ENCODE peak calls at places on chromosome 22, in ten cellular contexts. Z is prostate gland, K is upper lobe of left lung, V is transverse colon, U is HepG2, R is HCT116, A is esophagus muscularis mucosa, F is sigmoid colon, P is spleen, X is stomach. H is an unnamed sample.

GRCh38 chr22:34897126-34897525 is 168.8 kb upstream of the ISX start:
- DNase-seq in F (no peak), R (no peak), V (no peak), K (no peak), P (no peak), A (no peak), U (no peak), Z (no peak), X (no peak), H (no peak)

GRCh38 chr22:50625568-50626313 is 2.2 kb downstream of the ARSA start:
- DNase-seq in K (peak), R (no peak), F (peak), X (peak), U (no peak), P (peak), Z (no peak), V (no peak), A (no peak), H (peak)

GRCh38 chr22:28051787-28052356 is 132.8 kb upstream of the PITPNB start:
- DNase-seq in X (peak), A (no peak), U (peak), K (no peak), V (peak), Z (peak), R (peak), F (peak), P (no peak), H (no peak)

GRCh38 chr22:32830473-32830872 is 29.0 kb downstream of the TIMP3 start:
- DNase-seq in V (no peak), X (no peak), F (peak), U (no peak), K (peak), P (peak), R (no peak), Z (no peak), A (no peak), H (no peak)

GRCh38 chr22:25402501-25403283 is 161.8 kb upstream of the GRK3 start:
- DNase-seq in V (peak), A (no peak), K (no peak), U (peak), R (no peak), P (no peak), F (peak), Z (peak), X (no peak), H (no peak)

GRCh38 chr22:24026056-24026455 is 15.0 kb downstream of the CABIN1 start:
- DNase-seq in V (no peak), P (no peak), U (no peak), F (no peak), K (no peak), R (no peak), A (no peak), X (no peak), Z (no peak), H (peak)

GRCh38 chr22:33923660-33924246 is 3.5 kb upstream of the LARGE1 start:
- DNase-seq in U (peak), X (peak), K (no peak), P (no peak), V (peak), A (no peak), R (peak), F (peak), Z (peak), H (no peak)

GRCh38 chr22:36461665-36462474 is 19.6 kb downstream of the TXN2 start:
- DNase-seq in F (peak), A (no peak), V (no peak), K (no peak), U (peak), P (no peak), X (no peak), Z (no peak), R (no peak), H (no peak)

GRCh38 chr22:32764330-32765116 is 37.0 kb upstream of the TIMP3 start:
- DNase-seq in F (peak), A (no peak), U (no peak), Z (no peak), R (no peak), K (no peak), P (no peak), X (no peak), V (peak), H (peak)

GRCh38 chr22:24580276-24580675 is 12.6 kb downstream of the LRRC75B start:
- DNase-seq in R (no peak), X (no peak), U (no peak), V (no peak), A (no peak), Z (no peak), K (no peak), P (no peak), F (no peak), H (no peak)

GRCh38 chr22:30694171-30694637 is 470 bp upstream of the OSBP2 start:
- DNase-seq in F (peak), R (peak), V (peak), P (peak), K (peak), X (peak), A (no peak), U (no peak), Z (peak), H (no peak)

GRCh38 chr22:32480238-32480637 is 5.6 kb downstream of the FBXO7 start:
- DNase-seq in P (no peak), V (no peak), X (no peak), R (no peak), U (no peak), Z (no peak), F (no peak), A (peak), K (no peak), H (no peak)

GRCh38 chr22:50626856-50627451 is 998 bp downstream of the ARSA start:
- DNase-seq in V (peak), R (no peak), X (peak), K (peak), Z (no peak), F (peak), U (no peak), A (no peak), P (peak), H (peak)

GRCh38 chr22:50112151-50113118 is 22.6 kb downstream of the MOV10L1 start:
- DNase-seq in X (no peak), A (no peak), F (no peak), P (no peak), Z (no peak), U (no peak), V (no peak), K (no peak), R (no peak), H (no peak)

GRCh38 chr22:36149464-36149863 is 11.1 kb downstream of the APOL3 start:
- DNase-seq in V (no peak), F (peak), R (no peak), P (no peak), Z (no peak), A (no peak), K (no peak), U (no peak), X (no peak), H (no peak)

GRCh38 chr22:43955883-43956286 is 643 bp downstream of the SAMM50 start:
- DNase-seq in F (no peak), R (no peak), U (no peak), Z (no peak), K (no peak), A (no peak), X (no peak), P (no peak), V (no peak), H (no peak)

GRCh38 chr22:23161029-23161428 is 15.8 kb downstream of the RAB36 start:
- DNase-seq in A (no peak), F (no peak), Z (no peak), P (peak), X (no peak), V (no peak), U (no peak), R (no peak), K (no peak), H (no peak)

GRCh38 chr22:35376728-35377472 is 4.0 kb upstream of the HMOX1 start:
- DNase-seq in A (peak), X (peak), F (peak), Z (peak), R (peak), K (no peak), U (peak), V (peak), P (peak), H (peak)

GRCh38 chr22:46017166-46017565 is 40.2 kb upstream of the WNT7B start:
- DNase-seq in P (no peak), F (no peak), V (no peak), X (no peak), Z (no peak), U (no peak), R (no peak), K (no peak), A (no peak), H (no peak)

GRCh38 chr22:44351685-44352377 is 39.1 kb upstream of the SHISAL1 start:
- DNase-seq in V (peak), K (no peak), R (no peak), A (no peak), Z (peak), P (no peak), X (no peak), F (peak), U (no peak), H (no peak)

GRCh38 chr22:48651036-48651890 is 1176.4 kb downstream of the BRD1 start:
- DNase-seq in F (no peak), X (no peak), V (no peak), P (no peak), Z (no peak), A (no peak), K (peak), U (no peak), R (peak), H (no peak)

GRCh38 chr22:18012528-18012927 is 11.8 kb downstream of the MICAL3 start:
- DNase-seq in F (no peak), Z (no peak), R (no peak), P (no peak), U (no peak), A (no peak), K (no peak), X (no peak), V (no peak), H (no peak)

GRCh38 chr22:49415219-49415951 is 412.3 kb downstream of the BRD1 start:
- DNase-seq in R (no peak), X (no peak), Z (no peak), K (no peak), P (no peak), V (no peak), F (peak), U (no peak), A (no peak), H (no peak)

GRCh38 chr22:24945430-24945829 is 1.1 kb downstream of the LHFPL7 start:
- DNase-seq in V (no peak), R (no peak), F (no peak), K (no peak), A (no peak), Z (no peak), X (no peak), U (no peak), P (no peak), H (no peak)

GRCh38 chr22:43891360-43892182 is at the start of gene PNPLA5:
- DNase-seq in Z (no peak), U (no peak), A (no peak), R (no peak), P (peak), F (no peak), X (no peak), K (peak), V (no peak), H (no peak)

GRCh38 chr22:43077121-43077877 is 11.9 kb downstream of the TTLL1 start:
- DNase-seq in U (no peak), Z (no peak), F (no peak), R (no peak), V (peak), X (no peak), P (no peak), A (no peak), K (peak), H (no peak)

GRCh38 chr22:27885977-27886842 is 32.8 kb downstream of the PITPNB start:
- DNase-seq in Z (peak), P (no peak), A (no peak), F (no peak), R (peak), U (peak), X (peak), V (peak), K (no peak), H (no peak)

GRCh38 chr22:23404689-23405365 is 175.3 kb downstream of the IGLL1 start:
- DNase-seq in A (no peak), V (no peak), Z (no peak), K (peak), U (peak), X (peak), R (no peak), F (peak), P (peak), H (peak)

GRCh38 chr22:47586038-47586437 is 823.6 kb downstream of the TBC1D22A start:
- DNase-seq in Z (no peak), V (no peak), X (no peak), R (peak), P (no peak), U (no peak), F (peak), A (no peak), K (no peak), H (peak)

GRCh38 chr22:32199341-32199740 is 5.5 kb downstream of the RFPL2 start:
- DNase-seq in U (no peak), R (no peak), X (no peak), A (peak), F (no peak), K (no peak), Z (no peak), V (no peak), P (no peak), H (no peak)

DNA sequence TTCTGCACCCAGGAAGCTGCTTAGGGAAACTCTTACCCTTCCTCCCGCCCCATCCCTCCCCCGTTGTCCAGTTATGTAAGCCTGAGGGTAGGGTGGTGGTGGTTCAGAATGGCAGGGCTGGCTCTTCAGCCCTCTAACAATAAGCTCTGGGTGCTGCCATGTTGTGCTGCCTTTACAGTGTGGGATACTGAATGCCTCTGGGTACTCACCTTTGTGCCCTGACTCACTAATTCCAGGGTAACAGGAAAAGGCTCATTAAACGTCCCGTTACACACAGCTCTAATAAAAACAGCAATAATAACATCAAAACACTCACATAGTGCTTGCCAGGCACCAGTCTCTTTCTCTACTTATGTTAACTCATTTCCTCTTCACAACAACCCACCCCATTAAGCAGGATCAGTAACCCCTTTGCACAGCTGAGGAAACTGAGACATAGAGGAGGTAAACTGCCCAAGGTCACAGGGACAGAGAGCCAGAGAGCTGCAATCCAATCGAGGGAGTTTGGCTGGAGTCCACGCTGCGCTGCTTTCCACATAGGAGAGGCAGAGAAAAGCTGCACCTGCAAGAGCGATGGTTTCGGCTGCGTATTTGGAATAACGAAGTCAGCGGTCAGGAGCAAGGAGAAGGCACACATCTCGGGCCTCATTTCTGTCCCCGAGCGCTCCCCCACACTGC is 41.9 kb upstream of the CLDN5 start:
- DNase-seq in U (no peak), A (no peak), Z (no peak), V (no peak), K (no peak), F (peak), X (no peak), R (no peak), P (no peak), H (no peak)
- TF ChIP-seq POLR2AphosphoS5 in U (no peak), A (peak), Z (no peak), V (no peak), K (no peak), F (no peak), X (no peak), R (no peak), P (no peak), H (no peak)

DNA sequence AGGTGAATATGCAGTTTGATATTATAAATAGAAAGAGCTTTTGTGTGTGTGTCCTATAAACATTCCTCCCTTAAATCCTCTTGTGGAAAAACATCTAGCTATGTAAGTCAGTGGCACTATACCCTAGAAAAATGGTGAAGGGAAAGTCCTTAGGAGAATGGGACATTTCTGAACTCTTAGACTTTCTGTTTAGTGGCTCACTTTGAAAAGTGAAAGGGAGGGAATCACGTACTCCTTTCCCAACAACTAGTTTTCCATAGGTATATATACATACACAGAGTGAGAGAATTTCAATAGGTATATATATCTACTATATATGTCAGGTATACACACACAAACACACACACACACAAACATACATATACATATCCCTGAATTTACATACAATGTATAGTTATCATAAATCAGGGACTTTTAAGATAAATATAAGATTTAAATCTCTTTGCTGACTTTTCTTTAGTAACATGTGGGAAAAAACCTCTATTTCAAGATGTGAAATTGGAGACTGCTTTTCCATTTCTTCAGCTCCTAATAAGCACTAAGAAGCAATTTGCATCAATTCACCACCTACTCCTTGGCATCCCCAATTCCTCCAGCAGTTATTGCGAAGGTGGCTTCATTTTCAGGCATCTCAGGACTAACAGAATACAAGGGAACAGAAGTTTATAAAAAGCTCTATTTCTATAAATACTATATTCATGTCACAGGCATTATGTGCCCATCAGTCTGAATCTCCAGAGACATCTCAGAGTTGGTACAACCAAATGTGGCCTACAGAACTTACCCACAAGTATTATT is 13.5 kb upstream of the DDX17 start:
- DNase-seq in P (no peak), R (no peak), V (no peak), X (no peak), K (no peak), Z (no peak), A (no peak), U (no peak), F (no peak), H (no peak)
- TF ChIP-seq POLR2A in P (no peak), R (no peak), V (no peak), X (no peak), K (no peak), Z (no peak), A (no peak), U (no peak), F (no peak), H (no peak)

GRCh38 chr22:40036591-40037225 is 42.0 kb downstream of the FAM83F start:
- DNase-seq in X (peak), K (no peak), R (peak), F (peak), Z (no peak), U (peak), A (no peak), P (peak), V (peak), H (peak)
- TF ChIP-seq CTCF in X (peak), K (peak), R (peak), F (no peak), Z (peak), U (peak), A (peak), P (peak), V (peak), H (peak)

GRCh38 chr22:26549902-26550497 is 37.7 kb upstream of the TFIP11 start:
- DNase-seq in U (peak), P (no peak), V (no peak), X (no peak), Z (no peak), F (no peak), K (no peak), R (no peak), A (no peak), H (no peak)

GRCh38 chr22:26547426-26547825 is 35.2 kb upstream of the TFIP11 start:
- DNase-seq in K (no peak), F (no peak), Z (no peak), R (no peak), P (no peak), A (no peak), X (no peak), U (no peak), V (no peak), H (no peak)

GRCh38 chr22:26548984-26549383 is 36.7 kb upstream of the TFIP11 start:
- DNase-seq in K (no peak), V (no peak), U (no peak), A (no peak), R (no peak), P (no peak), X (no peak), F (no peak), Z (peak), H (no peak)

GRCh38 chr22:26547837-26548236 is 35.6 kb upstream of the TFIP11 start:
- DNase-seq in V (no peak), K (no peak), A (no peak), U (no peak), X (no peak), P (no peak), Z (no peak), F (no peak), R (no peak), H (no peak)

DNA sequence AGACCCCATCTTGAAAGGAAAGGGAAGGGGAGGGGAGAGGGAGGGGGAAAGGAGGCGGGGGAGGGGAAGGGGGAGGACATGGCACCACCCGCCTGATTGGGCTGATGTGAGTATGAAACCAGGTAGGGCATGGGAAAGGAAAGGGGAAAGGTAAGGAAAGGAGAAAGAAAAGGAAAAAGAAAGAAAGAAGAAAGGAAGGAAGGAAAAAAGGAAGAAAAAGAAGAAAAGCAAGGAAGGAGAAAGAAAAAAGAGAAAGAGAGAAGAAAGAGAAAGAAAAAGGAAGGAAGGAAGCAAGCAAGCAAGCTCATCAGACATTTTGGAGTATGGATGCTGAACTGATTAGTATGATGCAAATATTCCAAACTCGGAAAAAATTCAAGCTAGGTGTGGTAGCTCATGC is 36.0 kb upstream of the TFIP11 start:
- DNase-seq in F (no peak), V (no peak), U (no peak), K (no peak), P (no peak), X (no peak), Z (no peak), A (no peak), R (no peak), H (no peak)
- TF ChIP-seq POLR2AphosphoS5 in F (no peak), V (no peak), U (no peak), K (no peak), P (no peak), X (no peak), Z (no peak), A (no peak), R (no peak), H (no peak)

DNA sequence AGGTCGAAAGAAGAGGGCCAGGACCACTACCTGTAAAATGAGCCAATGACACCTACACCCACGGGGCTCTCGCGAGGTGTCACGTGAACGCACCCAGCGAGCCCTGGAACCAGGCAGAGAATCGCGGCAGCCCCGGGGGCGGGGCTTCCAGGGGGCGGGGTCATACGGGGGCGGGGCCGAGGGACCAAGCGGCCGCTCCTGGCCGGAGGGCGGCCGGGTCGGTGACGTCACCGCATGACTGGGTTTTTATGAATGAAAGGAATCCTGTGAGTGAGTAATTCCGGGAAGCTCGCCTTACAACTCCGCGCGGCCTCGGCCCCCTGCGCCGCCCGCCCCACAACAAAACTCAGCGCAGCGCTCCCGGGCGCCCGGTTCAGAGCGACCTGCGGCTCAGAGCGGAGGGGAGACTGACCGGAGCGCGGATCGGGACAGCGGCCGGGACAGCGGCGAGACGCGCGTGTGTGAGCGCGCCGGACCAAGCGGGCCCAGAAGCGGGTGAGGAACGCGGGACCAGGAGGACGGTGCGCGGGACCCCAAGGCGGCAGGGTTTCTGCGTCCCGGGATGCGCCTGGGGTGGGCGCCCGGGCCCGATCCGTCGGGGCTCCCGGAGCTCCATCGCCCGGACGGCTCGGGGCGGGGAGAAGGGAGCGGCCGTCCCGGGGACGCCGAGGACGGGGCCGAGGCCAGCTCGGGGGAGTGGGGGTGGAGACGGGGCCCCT is at the start of gene MAFF:
- DNase-seq in U (peak), A (peak), Z (peak), X (peak), K (peak), R (peak), P (peak), V (peak), F (peak), H (peak)
- TF ChIP-seq POLR2A in U (peak), A (peak), Z (peak), X (peak), K (peak), R (peak), P (peak), V (peak), F (peak), H (peak)

H was measured in suprapubic skin.